ENCODE peak calls at places on chromosomes 12 and 14, in eight cellular contexts. One of them, this sample, is unnamed.

GRCh38 chr14:53306267-53306721 is 153.2 kb upstream of the DDHD1 start:
- DNase-seq in CD4-positive, alpha-beta T cell: peak; percentile 13
- DNase-seq in RWPE2: no peak
- DNase-seq in heart left ventricle: peak; percentile 65
- DNase-seq in tibial nerve: peak; percentile 29
- DNase-seq in lung: peak; percentile 39
- DNase-seq in mammary epithelial cell: no peak
- DNase-seq in adrenal gland: peak; percentile 75
- DNase-seq in this sample: no peak

GRCh38 chr12:39364196-39364595 is 78.7 kb downstream of the KIF21A start:
- DNase-seq in CD4-positive, alpha-beta T cell: no peak
- DNase-seq in RWPE2: no peak
- DNase-seq in heart left ventricle: no peak
- DNase-seq in tibial nerve: no peak
- DNase-seq in lung: no peak
- DNase-seq in mammary epithelial cell: peak; percentile 23
- DNase-seq in adrenal gland: no peak
- DNase-seq in this sample: peak; percentile 58

GRCh38 chr12:6367065-6367968 is 8.0 kb downstream of the SCNN1A start:
- DNase-seq in CD4-positive, alpha-beta T cell: peak; percentile 46
- DNase-seq in RWPE2: no peak
- DNase-seq in heart left ventricle: no peak
- DNase-seq in tibial nerve: no peak
- DNase-seq in lung: no peak
- DNase-seq in mammary epithelial cell: no peak
- DNase-seq in adrenal gland: no peak
- DNase-seq in this sample: no peak

GRCh38 chr14:96016761-96017160 is 22.4 kb upstream of the C14orf132 start:
- DNase-seq in CD4-positive, alpha-beta T cell: no peak
- DNase-seq in RWPE2: no peak
- DNase-seq in heart left ventricle: no peak
- DNase-seq in tibial nerve: no peak
- DNase-seq in lung: no peak
- DNase-seq in mammary epithelial cell: no peak
- DNase-seq in adrenal gland: no peak
- DNase-seq in this sample: no peak

GRCh38 chr12:1838223-1838993 is 18.0 kb downstream of the LRTM2 start:
- DNase-seq in CD4-positive, alpha-beta T cell: no peak
- DNase-seq in RWPE2: peak; percentile 67
- DNase-seq in heart left ventricle: no peak
- DNase-seq in tibial nerve: no peak
- DNase-seq in lung: no peak
- DNase-seq in mammary epithelial cell: no peak
- DNase-seq in adrenal gland: no peak
- DNase-seq in this sample: no peak

GRCh38 chr12:77402726-77403125 is 337.4 kb upstream of the E2F7 start:
- DNase-seq in CD4-positive, alpha-beta T cell: no peak
- DNase-seq in RWPE2: no peak
- DNase-seq in heart left ventricle: no peak
- DNase-seq in tibial nerve: no peak
- DNase-seq in lung: no peak
- DNase-seq in mammary epithelial cell: no peak
- DNase-seq in adrenal gland: no peak
- DNase-seq in this sample: no peak

GRCh38 chr14:57390806-57391562 is 598 bp downstream of the NAA30 start:
- DNase-seq in CD4-positive, alpha-beta T cell: peak; percentile 10
- DNase-seq in RWPE2: peak; percentile 62
- DNase-seq in heart left ventricle: peak; percentile 42
- DNase-seq in tibial nerve: no peak
- DNase-seq in lung: no peak
- DNase-seq in mammary epithelial cell: peak; percentile 49
- DNase-seq in adrenal gland: peak; percentile 46
- DNase-seq in this sample: no peak

GRCh38 chr12:45292486-45293195 is 76.7 kb downstream of the ANO6 start:
- DNase-seq in CD4-positive, alpha-beta T cell: no peak
- DNase-seq in RWPE2: no peak
- DNase-seq in heart left ventricle: peak; percentile 47
- DNase-seq in tibial nerve: no peak
- DNase-seq in lung: no peak
- DNase-seq in mammary epithelial cell: no peak
- DNase-seq in adrenal gland: no peak
- DNase-seq in this sample: no peak

GRCh38 chr12:98745578-98746391 is 100.7 kb downstream of the APAF1 start:
- DNase-seq in CD4-positive, alpha-beta T cell: no peak
- DNase-seq in RWPE2: no peak
- DNase-seq in heart left ventricle: peak; percentile 35
- DNase-seq in tibial nerve: no peak
- DNase-seq in lung: no peak
- DNase-seq in mammary epithelial cell: no peak
- DNase-seq in adrenal gland: peak; percentile 33
- DNase-seq in this sample: peak; percentile 9

GRCh38 chr12:104823985-104824441 is 134.1 kb downstream of the SLC41A2 start:
- DNase-seq in CD4-positive, alpha-beta T cell: no peak
- DNase-seq in RWPE2: no peak
- DNase-seq in heart left ventricle: peak; percentile 29
- DNase-seq in tibial nerve: no peak
- DNase-seq in lung: peak; percentile 32
- DNase-seq in mammary epithelial cell: no peak
- DNase-seq in adrenal gland: no peak
- DNase-seq in this sample: no peak

GRCh38 chr12:110972870-110973269 is 52.5 kb upstream of the MYL2 start:
- DNase-seq in CD4-positive, alpha-beta T cell: no peak
- DNase-seq in RWPE2: no peak
- DNase-seq in heart left ventricle: no peak
- DNase-seq in tibial nerve: no peak
- DNase-seq in lung: no peak
- DNase-seq in mammary epithelial cell: no peak
- DNase-seq in adrenal gland: no peak
- DNase-seq in this sample: no peak

GRCh38 chr12:39145175-39145999 is 240.0 kb upstream of the CPNE8 start:
- DNase-seq in CD4-positive, alpha-beta T cell: no peak
- DNase-seq in RWPE2: no peak
- DNase-seq in heart left ventricle: peak; percentile 43
- DNase-seq in tibial nerve: peak; percentile 30
- DNase-seq in lung: no peak
- DNase-seq in mammary epithelial cell: peak; percentile 36
- DNase-seq in adrenal gland: no peak
- DNase-seq in this sample: no peak

GRCh38 chr12:63038361-63039100 is 103.6 kb upstream of the PPM1H start:
- DNase-seq in CD4-positive, alpha-beta T cell: no peak
- DNase-seq in RWPE2: no peak
- DNase-seq in heart left ventricle: no peak
- DNase-seq in tibial nerve: no peak
- DNase-seq in lung: no peak
- DNase-seq in mammary epithelial cell: no peak
- DNase-seq in adrenal gland: no peak
- DNase-seq in this sample: no peak

GRCh38 chr14:47541652-47542051 is 133.8 kb downstream of the MDGA2 start:
- DNase-seq in CD4-positive, alpha-beta T cell: no peak
- DNase-seq in RWPE2: no peak
- DNase-seq in heart left ventricle: no peak
- DNase-seq in tibial nerve: no peak
- DNase-seq in lung: no peak
- DNase-seq in mammary epithelial cell: no peak
- DNase-seq in adrenal gland: no peak
- DNase-seq in this sample: no peak

GRCh38 chr12:69933115-69933552 is 108.1 kb downstream of the MYRFL start:
- DNase-seq in CD4-positive, alpha-beta T cell: no peak
- DNase-seq in RWPE2: no peak
- DNase-seq in heart left ventricle: no peak
- DNase-seq in tibial nerve: no peak
- DNase-seq in lung: no peak
- DNase-seq in mammary epithelial cell: no peak
- DNase-seq in adrenal gland: no peak
- DNase-seq in this sample: no peak

GRCh38 chr14:50594577-50595316 is 34.8 kb downstream of the ATL1 start:
- DNase-seq in CD4-positive, alpha-beta T cell: no peak
- DNase-seq in RWPE2: no peak
- DNase-seq in heart left ventricle: no peak
- DNase-seq in tibial nerve: no peak
- DNase-seq in lung: no peak
- DNase-seq in mammary epithelial cell: no peak
- DNase-seq in adrenal gland: no peak
- DNase-seq in this sample: no peak

GRCh38 chr12:116426391-116427136 is 132.6 kb upstream of the MAP1LC3B2 start:
- DNase-seq in CD4-positive, alpha-beta T cell: no peak
- DNase-seq in RWPE2: peak; percentile 92
- DNase-seq in heart left ventricle: peak; percentile 57
- DNase-seq in tibial nerve: peak; percentile 24
- DNase-seq in lung: peak; percentile 29
- DNase-seq in mammary epithelial cell: peak; percentile 91
- DNase-seq in adrenal gland: no peak
- DNase-seq in this sample: peak; percentile 98

GRCh38 chr14:71236430-71236829 is 329.2 kb downstream of the PCNX1 start:
- DNase-seq in CD4-positive, alpha-beta T cell: no peak
- DNase-seq in RWPE2: no peak
- DNase-seq in heart left ventricle: no peak
- DNase-seq in tibial nerve: no peak
- DNase-seq in lung: no peak
- DNase-seq in mammary epithelial cell: no peak
- DNase-seq in adrenal gland: no peak
- DNase-seq in this sample: no peak

GRCh38 chr12:49866859-49867579 is 24.1 kb upstream of the BCDIN3D start:
- DNase-seq in CD4-positive, alpha-beta T cell: peak; percentile 66
- DNase-seq in RWPE2: no peak
- DNase-seq in heart left ventricle: peak; percentile 77
- DNase-seq in tibial nerve: peak; percentile 63
- DNase-seq in lung: peak; percentile 82
- DNase-seq in mammary epithelial cell: peak; percentile 50
- DNase-seq in adrenal gland: peak; percentile 68
- DNase-seq in this sample: peak; percentile 27

GRCh38 chr14:95361373-95362179 is 41.9 kb upstream of the CLMN start:
- DNase-seq in CD4-positive, alpha-beta T cell: peak; percentile 7
- DNase-seq in RWPE2: no peak
- DNase-seq in heart left ventricle: no peak
- DNase-seq in tibial nerve: no peak
- DNase-seq in lung: peak; percentile 38
- DNase-seq in mammary epithelial cell: peak; percentile 51
- DNase-seq in adrenal gland: peak; percentile 25
- DNase-seq in this sample: peak; percentile 26

GRCh38 chr14:61812347-61813100 is 50.3 kb downstream of the SNAPC1 start:
- DNase-seq in CD4-positive, alpha-beta T cell: no peak
- DNase-seq in RWPE2: no peak
- DNase-seq in heart left ventricle: no peak
- DNase-seq in tibial nerve: no peak
- DNase-seq in lung: no peak
- DNase-seq in mammary epithelial cell: peak; percentile 3
- DNase-seq in adrenal gland: no peak
- DNase-seq in this sample: peak; percentile 6

GRCh38 chr12:109308534-109309440 is at the start of gene FOXN4:
- DNase-seq in CD4-positive, alpha-beta T cell: no peak
- DNase-seq in RWPE2: no peak
- DNase-seq in heart left ventricle: no peak
- DNase-seq in tibial nerve: no peak
- DNase-seq in lung: no peak
- DNase-seq in mammary epithelial cell: no peak
- DNase-seq in adrenal gland: no peak
- DNase-seq in this sample: no peak

GRCh38 chr12:101277443-101277842 is 2.5 kb upstream of the UTP20 start:
- DNase-seq in CD4-positive, alpha-beta T cell: no peak
- DNase-seq in RWPE2: no peak
- DNase-seq in heart left ventricle: no peak
- DNase-seq in tibial nerve: no peak
- DNase-seq in lung: no peak
- DNase-seq in mammary epithelial cell: no peak
- DNase-seq in adrenal gland: no peak
- DNase-seq in this sample: no peak

GRCh38 chr12:64077922-64078321 is 144.2 kb downstream of the KICS2 start:
- DNase-seq in CD4-positive, alpha-beta T cell: no peak
- DNase-seq in RWPE2: no peak
- DNase-seq in heart left ventricle: no peak
- DNase-seq in tibial nerve: no peak
- DNase-seq in lung: no peak
- DNase-seq in mammary epithelial cell: no peak
- DNase-seq in adrenal gland: no peak
- DNase-seq in this sample: no peak
- TF ChIP-seq CTCF in CD4-positive, alpha-beta T cell: no peak
- TF ChIP-seq CTCF in RWPE2: peak; percentile 48
- TF ChIP-seq CTCF in heart left ventricle: peak; percentile 13
- TF ChIP-seq CTCF in tibial nerve: no peak
- TF ChIP-seq CTCF in lung: no peak
- TF ChIP-seq CTCF in mammary epithelial cell: peak; percentile 50
- TF ChIP-seq CTCF in adrenal gland: peak; percentile 3
- TF ChIP-seq CTCF in this sample: peak; percentile 58

GRCh38 chr14:102930753-102931579 is 8.5 kb downstream of the AMN start:
- DNase-seq in CD4-positive, alpha-beta T cell: no peak
- DNase-seq in RWPE2: peak; percentile 65
- DNase-seq in heart left ventricle: no peak
- DNase-seq in tibial nerve: no peak
- DNase-seq in lung: no peak
- DNase-seq in mammary epithelial cell: peak; percentile 31
- DNase-seq in adrenal gland: peak; percentile 78
- DNase-seq in this sample: no peak
- H3K27me3 ChIP-seq in CD4-positive, alpha-beta T cell: peaks cover 25% of the 10 kb centered on the region
- H3K27me3 ChIP-seq in RWPE2: peaks cover 20% of the 10 kb centered on the region
- H3K27me3 ChIP-seq in heart left ventricle: peaks cover 24% of the 10 kb centered on the region
- H3K27me3 ChIP-seq in tibial nerve: peaks cover 43% of the 10 kb centered on the region
- H3K27me3 ChIP-seq in lung: no peaks in the 10 kb centered on the region
- H3K27me3 ChIP-seq in mammary epithelial cell: peaks cover 24% of the 10 kb centered on the region
- H3K27me3 ChIP-seq in adrenal gland: peaks cover 22% of the 10 kb centered on the region
- H3K27me3 ChIP-seq in this sample: peaks cover 30% of the 10 kb centered on the region

GRCh38 chr12:26226629-26227375 is 31.4 kb downstream of the SSPN start:
- DNase-seq in CD4-positive, alpha-beta T cell: no peak
- DNase-seq in RWPE2: no peak
- DNase-seq in heart left ventricle: peak; percentile 49
- DNase-seq in tibial nerve: no peak
- DNase-seq in lung: no peak
- DNase-seq in mammary epithelial cell: peak; percentile 75
- DNase-seq in adrenal gland: peak; percentile 49
- DNase-seq in this sample: peak; percentile 52
- H3K27ac ChIP-seq in CD4-positive, alpha-beta T cell: no peak overlapping the region
- H3K27ac ChIP-seq in RWPE2: no peak overlapping the region
- H3K27ac ChIP-seq in heart left ventricle: no peak overlapping the region
- H3K27ac ChIP-seq in tibial nerve: peak overlapping the region; percentile 34
- H3K27ac ChIP-seq in lung: no peak overlapping the region
- H3K27ac ChIP-seq in mammary epithelial cell: peak overlapping the region; percentile 59
- H3K27ac ChIP-seq in adrenal gland: no peak overlapping the region
- H3K27ac ChIP-seq in this sample: no peak overlapping the region

DNA sequence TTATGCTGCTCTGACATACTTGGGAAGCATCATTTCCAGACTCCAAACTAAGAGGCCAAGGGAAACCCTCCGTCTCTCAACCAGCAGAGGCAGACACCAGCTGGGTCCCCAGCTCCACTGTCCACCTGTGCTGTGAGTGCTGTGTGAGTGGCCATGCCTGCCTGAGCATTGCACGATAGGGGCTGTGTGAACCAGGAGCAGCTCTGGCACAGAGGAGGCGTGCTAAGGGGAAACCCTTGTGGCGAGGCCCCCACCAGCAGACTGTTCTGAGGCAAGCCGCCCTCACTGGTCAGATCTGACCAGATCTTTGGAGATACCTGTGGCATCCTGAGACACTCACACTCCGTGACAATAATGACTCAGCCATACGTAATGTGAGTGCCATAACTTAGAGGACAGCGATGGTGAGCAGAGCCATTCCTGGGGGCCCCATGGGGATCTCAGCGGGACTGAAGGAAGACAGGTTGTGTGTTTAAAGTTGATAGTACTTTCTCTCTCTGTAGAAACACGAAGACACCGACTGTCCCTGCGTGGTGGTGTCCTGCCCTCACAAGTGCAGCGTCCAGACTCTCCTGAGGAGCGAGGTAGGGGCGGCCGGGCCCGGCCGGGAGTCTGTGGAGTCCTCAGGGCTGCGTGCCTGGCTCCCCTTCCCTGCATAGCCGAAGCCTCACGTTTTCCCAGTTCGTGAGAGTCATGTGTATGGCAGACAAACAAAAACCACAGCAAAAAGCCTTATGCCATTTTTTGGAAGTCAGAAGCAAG is 36.6 kb upstream of the AMN start:
- DNase-seq in CD4-positive, alpha-beta T cell: no peak
- DNase-seq in RWPE2: no peak
- DNase-seq in heart left ventricle: no peak
- DNase-seq in tibial nerve: no peak
- DNase-seq in lung: no peak
- DNase-seq in mammary epithelial cell: no peak
- DNase-seq in adrenal gland: no peak
- DNase-seq in this sample: no peak
- TF ChIP-seq CTCF in CD4-positive, alpha-beta T cell: no peak
- TF ChIP-seq CTCF in RWPE2: no peak
- TF ChIP-seq CTCF in heart left ventricle: no peak
- TF ChIP-seq CTCF in tibial nerve: no peak
- TF ChIP-seq CTCF in lung: no peak
- TF ChIP-seq CTCF in mammary epithelial cell: no peak
- TF ChIP-seq CTCF in adrenal gland: no peak
- TF ChIP-seq CTCF in this sample: no peak